ENCODE peak calls at places on chromosome 16, in eight cellular contexts. C is ascending aorta; H is CD4-positive, CD25-positive, alpha-beta regulatory T cell; I is lower lobe of right lung; Q is stomach; G is colonic mucosa; D is adrenal gland; T is GM12878. F is an unnamed sample.
A peak's percentile ranks its signal among the peaks of the same experiment; 100 is the strongest.

GRCh38 chr16:1474796-1475551 is at the start of gene CLCN7:
- DNase-seq in I (peak; percentile 95), H (peak; percentile 92), Q (peak; percentile 94), D (peak; percentile 89), C (peak; percentile 94), T (no peak), G (peak; percentile 93), F (peak; percentile 96)

GRCh38 chr16:68927016-68927415 is 83.7 kb downstream of the TANGO6 start:
- DNase-seq in D (no peak), C (no peak), H (no peak), Q (no peak), G (no peak), I (no peak), T (no peak), F (no peak)

GRCh38 chr16:66474750-66475199 is 47.7 kb downstream of the BEAN1 start:
- DNase-seq in Q (no peak), D (no peak), C (peak; percentile 48), I (no peak), G (no peak), T (peak; percentile 9), H (peak; percentile 82), F (peak; percentile 57)

GRCh38 chr16:80285089-80285488 is 255.7 kb upstream of the DYNLRB2 start:
- DNase-seq in C (no peak), D (no peak), I (no peak), H (no peak), Q (no peak), G (no peak), T (no peak), F (no peak)

GRCh38 chr16:1288813-1289479 is 20.5 kb upstream of the UBE2I start:
- DNase-seq in C (no peak), D (no peak), H (no peak), I (no peak), T (no peak), G (no peak), Q (no peak), F (no peak)

GRCh38 chr16:75860654-75861053 is 134.4 kb upstream of the CPHXL start:
- DNase-seq in Q (no peak), C (no peak), I (no peak), H (no peak), T (no peak), G (no peak), D (no peak), F (no peak)

GRCh38 chr16:77585379-77585778 is 136.9 kb upstream of the NUDT7 start:
- DNase-seq in C (no peak), D (no peak), G (no peak), I (no peak), T (no peak), Q (no peak), H (no peak), F (no peak)

GRCh38 chr16:54050281-54051210 is 236.0 kb downstream of the IRX3 start:
- DNase-seq in T (no peak), H (no peak), D (no peak), Q (no peak), I (no peak), C (no peak), G (no peak), F (no peak)

GRCh38 chr16:20853076-20853597 is 46.8 kb downstream of the REXO5 start:
- DNase-seq in G (no peak), H (no peak), D (no peak), C (no peak), T (no peak), Q (no peak), I (no peak), F (no peak)

GRCh38 chr16:13957197-13958078 is 37.5 kb downstream of the ERCC4 start:
- DNase-seq in Q (peak; percentile 56), G (peak; percentile 63), D (peak; percentile 90), C (peak; percentile 83), T (peak; percentile 56), I (peak; percentile 78), H (peak; percentile 55), F (peak; percentile 86)

GRCh38 chr16:84478172-84478948 is 26.1 kb downstream of the MEAK7 start:
- DNase-seq in H (no peak), G (no peak), C (no peak), D (peak; percentile 37), Q (peak; percentile 14), I (no peak), T (no peak), F (no peak)

GRCh38 chr16:83187404-83187803 is 560.6 kb downstream of the CDH13 start:
- DNase-seq in T (no peak), I (no peak), D (no peak), Q (no peak), C (no peak), H (no peak), G (no peak), F (no peak)

GRCh38 chr16:15052747-15053476 is 3.0 kb downstream of the NTAN1 start:
- DNase-seq in C (no peak), Q (no peak), D (no peak), G (no peak), T (no peak), H (no peak), I (no peak), F (no peak)

GRCh38 chr16:4376126-4376819 is 4.6 kb downstream of the VASN start:
- DNase-seq in C (peak; percentile 97), G (peak; percentile 65), D (peak; percentile 93), I (peak; percentile 92), Q (peak; percentile 96), T (no peak), H (no peak), F (peak; percentile 75)

GRCh38 chr16:84886536-84887090 is 66.8 kb downstream of the CRISPLD2 start:
- DNase-seq in Q (no peak), T (no peak), D (no peak), I (no peak), H (no peak), C (no peak), G (no peak), F (no peak)

GRCh38 chr16:84459941-84460405 is 44.5 kb downstream of the MEAK7 start:
- DNase-seq in G (no peak), C (no peak), H (no peak), Q (no peak), T (no peak), D (no peak), I (peak; percentile 28), F (no peak)

GRCh38 chr16:15509051-15509592 is 74.7 kb downstream of the BMERB1 start:
- DNase-seq in C (no peak), I (no peak), D (no peak), G (no peak), H (peak; percentile 60), T (no peak), Q (no peak), F (no peak)

GRCh38 chr16:85757341-85757822 is 6.5 kb upstream of the C16orf74 start:
- DNase-seq in H (no peak), D (no peak), Q (no peak), T (peak; percentile 57), I (no peak), C (no peak), G (no peak), F (peak; percentile 65)

GRCh38 chr16:88778541-88779065 is 6.4 kb downstream of the PIEZO1 start:
- DNase-seq in D (no peak), T (no peak), Q (no peak), H (no peak), I (no peak), G (no peak), C (no peak), F (no peak)
- H3K4me1 ChIP-seq in D (peaks cover 49% of the 10 kb centered on the region), T (peaks cover 28% of the 10 kb centered on the region), Q (peaks cover 97% of the 10 kb centered on the region), H (peaks cover 74% of the 10 kb centered on the region), I (peaks cover 77% of the 10 kb centered on the region), G (peaks cover 7% of the 10 kb centered on the region), C (peaks cover 15% of the 10 kb centered on the region), F (peaks cover 66% of the 10 kb centered on the region)

GRCh38 chr16:67528222-67528869 is at the start of gene RIPOR1:
- DNase-seq in H (no peak), I (peak; percentile 71), T (no peak), D (peak; percentile 81), Q (peak; percentile 65), G (peak; percentile 61), C (peak; percentile 85), F (no peak)
- H3K27ac ChIP-seq in H (no peak within 1 kb of the TSS), I (peak within 1 kb of the TSS; percentile 93), T (no peak within 1 kb of the TSS), D (peak within 1 kb of the TSS; percentile 79), Q (peak within 1 kb of the TSS; percentile 88), G (peak within 1 kb of the TSS; percentile 72), C (peak within 1 kb of the TSS; percentile 93), F (peak within 1 kb of the TSS; percentile 93)

DNA sequence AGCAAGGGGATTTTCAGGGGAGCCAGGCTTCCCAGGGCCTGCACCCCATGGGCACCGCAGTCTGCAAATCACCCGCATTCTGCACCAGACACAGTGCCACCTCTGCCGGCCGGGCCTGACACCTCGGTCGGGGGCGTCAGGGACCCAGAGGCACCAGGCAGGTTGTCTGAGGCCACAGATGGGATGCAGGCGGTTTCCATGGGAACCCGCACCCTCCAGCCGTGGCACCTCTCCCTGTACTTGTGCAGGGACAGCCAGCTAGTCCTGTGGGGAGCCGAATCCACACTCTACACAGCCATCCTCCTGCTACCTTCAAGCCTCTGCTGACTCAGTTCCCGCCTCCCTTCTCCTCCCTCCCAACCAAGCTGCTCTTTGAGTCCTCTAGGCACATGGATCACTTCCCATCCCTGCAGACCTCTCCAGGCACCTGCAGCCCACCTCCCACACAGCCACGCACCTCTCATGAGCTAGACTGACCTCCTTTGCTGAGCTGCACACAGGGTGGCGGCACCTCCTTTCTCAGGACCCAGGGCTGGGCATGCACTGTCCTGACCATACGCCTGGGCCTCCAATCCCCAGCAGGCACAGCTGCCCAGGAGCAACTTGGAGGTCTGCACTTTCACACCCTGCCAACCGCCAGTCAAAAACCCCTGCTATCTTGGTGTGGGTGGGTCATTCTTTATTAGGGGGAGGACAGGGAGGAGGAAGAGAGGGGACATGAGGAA is 119.5 kb downstream of the C16orf78 start:
- DNase-seq in Q (no peak), H (no peak), T (no peak), I (peak; percentile 36), C (peak; percentile 53), D (peak; percentile 12), G (no peak), F (no peak)
- H3K4me1 ChIP-seq in Q (peaks cover 12% of the 10 kb centered on the region), H (peaks cover 4% of the 10 kb centered on the region), T (no peaks in the 10 kb centered on the region), I (peaks cover 11% of the 10 kb centered on the region), C (peaks cover 4% of the 10 kb centered on the region), D (peaks cover 6% of the 10 kb centered on the region), G (no peaks in the 10 kb centered on the region), F (no peaks in the 10 kb centered on the region)

GRCh38 chr16:56413381-56413780 is 12.0 kb downstream of the AMFR start:
- DNase-seq in G (no peak), C (no peak), H (no peak), Q (no peak), D (no peak), T (no peak), I (no peak), F (no peak)

GRCh38 chr16:56411123-56411522 is 14.2 kb downstream of the AMFR start:
- DNase-seq in Q (no peak), G (no peak), D (no peak), I (no peak), T (no peak), C (no peak), H (no peak), F (no peak)

GRCh38 chr16:56414366-56414765 is 11.0 kb downstream of the AMFR start:
- DNase-seq in I (no peak), H (no peak), D (no peak), Q (no peak), C (no peak), G (no peak), T (no peak), F (no peak)

GRCh38 chr16:56409195-56409594 is 16.1 kb downstream of the AMFR start:
- DNase-seq in C (no peak), D (peak; percentile 46), T (no peak), H (no peak), Q (no peak), G (no peak), I (no peak), F (no peak)

DNA sequence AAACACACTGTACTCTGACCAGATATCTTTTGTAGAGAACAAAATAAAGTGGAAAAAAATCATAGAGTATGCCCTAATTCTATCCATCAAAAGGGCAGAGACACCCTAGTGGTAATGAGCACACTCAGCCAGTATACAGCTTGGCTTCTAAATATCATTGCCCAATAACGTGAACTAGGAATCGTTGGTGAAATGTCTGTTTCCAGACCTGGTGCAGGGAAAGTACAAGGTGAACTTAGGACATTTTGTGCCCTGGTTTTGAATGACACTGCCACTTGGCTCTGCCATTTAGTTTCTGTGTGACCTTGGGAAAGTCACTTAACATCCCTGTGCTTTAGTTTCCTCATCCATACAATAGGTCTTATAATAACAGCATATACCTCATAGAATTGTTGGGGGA is 13.7 kb downstream of the AMFR start:
- DNase-seq in Q (no peak), T (no peak), G (no peak), I (no peak), D (no peak), C (no peak), H (no peak), F (no peak)
- H3K27ac ChIP-seq in Q (no peak overlapping the region), T (no peak overlapping the region), G (no peak overlapping the region), I (no peak overlapping the region), D (no peak overlapping the region), C (no peak overlapping the region), H (no peak overlapping the region), F (no peak overlapping the region)

F was measured in Peyer's patch.